ENCODE peak calls at places on chromosomes 4 and X, in six cellular contexts. One of them, this sample, is unnamed.

GRCh38 chr4:34105311-34105710 is 2139.0 kb downstream of the ARAP2 start:
- DNase-seq in cardiac fibroblast: peak; percentile 74
- DNase-seq in dorsolateral prefrontal cortex: no peak
- DNase-seq in AG10803: peak; percentile 0
- DNase-seq in spleen: no peak
- DNase-seq in PC-9: no peak
- DNase-seq in this sample: no peak

GRCh38 chrX:128287693-128288092 is 235.5 kb upstream of the ACTRT1 start:
- DNase-seq in cardiac fibroblast: no peak
- DNase-seq in dorsolateral prefrontal cortex: no peak
- DNase-seq in AG10803: no peak
- DNase-seq in spleen: no peak
- DNase-seq in PC-9: no peak
- DNase-seq in this sample: no peak

GRCh38 chr4:56976878-56977320 is 507 bp downstream of the NOA1 start:
- DNase-seq in cardiac fibroblast: no peak
- DNase-seq in dorsolateral prefrontal cortex: no peak
- DNase-seq in AG10803: no peak
- DNase-seq in spleen: peak; percentile 95
- DNase-seq in PC-9: peak; percentile 62
- DNase-seq in this sample: peak; percentile 95

GRCh38 chr4:110510955-110511544 is 35.1 kb downstream of the ENPEP start:
- DNase-seq in cardiac fibroblast: peak; percentile 78
- DNase-seq in dorsolateral prefrontal cortex: no peak
- DNase-seq in AG10803: peak; percentile 63
- DNase-seq in spleen: no peak
- DNase-seq in PC-9: no peak
- DNase-seq in this sample: no peak

GRCh38 chrX:15815779-15816452 is 25.6 kb downstream of the ZRSR2 start:
- DNase-seq in cardiac fibroblast: peak; percentile 31
- DNase-seq in dorsolateral prefrontal cortex: no peak
- DNase-seq in AG10803: peak; percentile 38
- DNase-seq in spleen: no peak
- DNase-seq in PC-9: no peak
- DNase-seq in this sample: no peak

GRCh38 chr4:94372579-94372978 is 29.9 kb upstream of the HPGDS start:
- DNase-seq in cardiac fibroblast: no peak
- DNase-seq in dorsolateral prefrontal cortex: no peak
- DNase-seq in AG10803: no peak
- DNase-seq in spleen: no peak
- DNase-seq in PC-9: no peak
- DNase-seq in this sample: no peak

GRCh38 chrX:98459669-98460068 is 1576.0 kb downstream of the RPA4 start:
- DNase-seq in cardiac fibroblast: no peak
- DNase-seq in dorsolateral prefrontal cortex: no peak
- DNase-seq in AG10803: no peak
- DNase-seq in spleen: no peak
- DNase-seq in PC-9: no peak
- DNase-seq in this sample: no peak

GRCh38 chrX:151902813-151903591 is 9.7 kb upstream of the MAGEA4 start:
- DNase-seq in cardiac fibroblast: peak; percentile 83
- DNase-seq in dorsolateral prefrontal cortex: no peak
- DNase-seq in AG10803: peak; percentile 89
- DNase-seq in spleen: peak; percentile 59
- DNase-seq in PC-9: peak; percentile 47
- DNase-seq in this sample: no peak

GRCh38 chr4:30968926-30969325 is 248.8 kb downstream of the PCDH7 start:
- DNase-seq in cardiac fibroblast: no peak
- DNase-seq in dorsolateral prefrontal cortex: no peak
- DNase-seq in AG10803: no peak
- DNase-seq in spleen: no peak
- DNase-seq in PC-9: no peak
- DNase-seq in this sample: no peak

GRCh38 chrX:85620466-85620865 is 241.0 kb upstream of the POF1B start:
- DNase-seq in cardiac fibroblast: no peak
- DNase-seq in dorsolateral prefrontal cortex: no peak
- DNase-seq in AG10803: no peak
- DNase-seq in spleen: no peak
- DNase-seq in PC-9: no peak
- DNase-seq in this sample: no peak

GRCh38 chr4:64266263-64266662 is 143.0 kb downstream of the TECRL start:
- DNase-seq in cardiac fibroblast: no peak
- DNase-seq in dorsolateral prefrontal cortex: no peak
- DNase-seq in AG10803: no peak
- DNase-seq in spleen: no peak
- DNase-seq in PC-9: no peak
- DNase-seq in this sample: no peak

GRCh38 chr4:109998867-109999303 is 86.2 kb downstream of the EGF start:
- DNase-seq in cardiac fibroblast: peak; percentile 68
- DNase-seq in dorsolateral prefrontal cortex: no peak
- DNase-seq in AG10803: peak; percentile 55
- DNase-seq in spleen: no peak
- DNase-seq in PC-9: no peak
- DNase-seq in this sample: no peak

GRCh38 chr4:89519771-89520170 is 212.2 kb upstream of the GPRIN3 start:
- DNase-seq in cardiac fibroblast: no peak
- DNase-seq in dorsolateral prefrontal cortex: no peak
- DNase-seq in AG10803: no peak
- DNase-seq in spleen: no peak
- DNase-seq in PC-9: no peak
- DNase-seq in this sample: no peak

GRCh38 chrX:24979081-24979480 is 36.7 kb downstream of the ARX start:
- DNase-seq in cardiac fibroblast: no peak
- DNase-seq in dorsolateral prefrontal cortex: no peak
- DNase-seq in AG10803: no peak
- DNase-seq in spleen: no peak
- DNase-seq in PC-9: no peak
- DNase-seq in this sample: no peak

GRCh38 chrX:47629419-47630210 is at the start of gene CFP:
- DNase-seq in cardiac fibroblast: no peak
- DNase-seq in dorsolateral prefrontal cortex: no peak
- DNase-seq in AG10803: no peak
- DNase-seq in spleen: no peak
- DNase-seq in PC-9: no peak
- DNase-seq in this sample: no peak

GRCh38 chrX:47631676-47632075 is 1.9 kb upstream of the CFP start:
- DNase-seq in cardiac fibroblast: no peak
- DNase-seq in dorsolateral prefrontal cortex: no peak
- DNase-seq in AG10803: no peak
- DNase-seq in spleen: no peak
- DNase-seq in PC-9: no peak
- DNase-seq in this sample: no peak

GRCh38 chrX:47625365-47625764 is 4.4 kb downstream of the CFP start:
- DNase-seq in cardiac fibroblast: no peak
- DNase-seq in dorsolateral prefrontal cortex: no peak
- DNase-seq in AG10803: no peak
- DNase-seq in spleen: no peak
- DNase-seq in PC-9: no peak
- DNase-seq in this sample: no peak

GRCh38 chrX:47632664-47633063 is 2.9 kb upstream of the CFP start:
- DNase-seq in cardiac fibroblast: no peak
- DNase-seq in dorsolateral prefrontal cortex: no peak
- DNase-seq in AG10803: no peak
- DNase-seq in spleen: no peak
- DNase-seq in PC-9: no peak
- DNase-seq in this sample: no peak

DNA sequence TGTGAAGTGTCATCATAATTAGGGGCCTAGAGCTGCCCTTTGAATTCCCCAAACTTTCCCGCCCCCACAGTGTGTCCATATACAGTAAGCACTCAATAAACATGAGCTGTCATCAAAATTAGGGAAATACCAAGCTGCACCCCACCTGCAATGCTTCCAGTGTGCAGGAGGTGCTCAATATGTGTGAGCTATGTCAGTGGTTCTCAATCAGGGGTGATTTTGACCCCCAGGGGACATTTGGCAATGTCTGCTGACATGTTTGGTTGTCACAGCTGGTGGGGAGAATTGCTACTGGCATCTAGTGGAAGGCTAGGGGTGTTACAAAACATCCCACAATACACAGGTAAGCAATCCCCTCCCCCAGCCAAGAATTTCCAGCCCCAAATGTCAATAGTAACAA is 750 bp downstream of the CFP start:
- DNase-seq in cardiac fibroblast: no peak
- DNase-seq in dorsolateral prefrontal cortex: no peak
- DNase-seq in AG10803: no peak
- DNase-seq in spleen: no peak
- DNase-seq in PC-9: no peak
- DNase-seq in this sample: no peak
- TF ChIP-seq CTCF in cardiac fibroblast: no peak
- TF ChIP-seq CTCF in dorsolateral prefrontal cortex: no peak
- TF ChIP-seq CTCF in AG10803: no peak
- TF ChIP-seq CTCF in spleen: no peak
- TF ChIP-seq CTCF in PC-9: no peak
- TF ChIP-seq CTCF in this sample: peak; percentile 36

GRCh38 chrX:13468096-13468495 is 101.3 kb upstream of the EGFL6 start:
- DNase-seq in cardiac fibroblast: no peak
- DNase-seq in dorsolateral prefrontal cortex: no peak
- DNase-seq in AG10803: no peak
- DNase-seq in spleen: no peak
- DNase-seq in PC-9: no peak
- DNase-seq in this sample: no peak
- TF ChIP-seq CTCF in cardiac fibroblast: no peak
- TF ChIP-seq CTCF in dorsolateral prefrontal cortex: no peak
- TF ChIP-seq CTCF in AG10803: no peak
- TF ChIP-seq CTCF in spleen: no peak
- TF ChIP-seq CTCF in PC-9: no peak
- TF ChIP-seq CTCF in this sample: no peak

GRCh38 chr4:141132689-141133145 is 552 bp downstream of the RNF150 start:
- DNase-seq in cardiac fibroblast: peak; percentile 34
- DNase-seq in dorsolateral prefrontal cortex: no peak
- DNase-seq in AG10803: peak; percentile 21
- DNase-seq in spleen: peak; percentile 76
- DNase-seq in PC-9: no peak
- DNase-seq in this sample: no peak

GRCh38 chr4:141133146-141134006 is at the start of gene RNF150:
- DNase-seq in cardiac fibroblast: peak; percentile 86
- DNase-seq in dorsolateral prefrontal cortex: peak; percentile 89
- DNase-seq in AG10803: peak; percentile 89
- DNase-seq in spleen: peak; percentile 88
- DNase-seq in PC-9: peak; percentile 52
- DNase-seq in this sample: peak; percentile 89

GRCh38 chr4:141134586-141134985 is 1.3 kb upstream of the RNF150 start:
- DNase-seq in cardiac fibroblast: no peak
- DNase-seq in dorsolateral prefrontal cortex: no peak
- DNase-seq in AG10803: no peak
- DNase-seq in spleen: no peak
- DNase-seq in PC-9: no peak
- DNase-seq in this sample: no peak

GRCh38 chr4:141131738-141132688 is 1.3 kb downstream of the RNF150 start:
- DNase-seq in cardiac fibroblast: no peak
- DNase-seq in dorsolateral prefrontal cortex: no peak
- DNase-seq in AG10803: no peak
- DNase-seq in spleen: peak; percentile 77
- DNase-seq in PC-9: no peak
- DNase-seq in this sample: no peak

GRCh38 chr4:141134051-141134450 is 782 bp upstream of the RNF150 start:
- DNase-seq in cardiac fibroblast: peak; percentile 8
- DNase-seq in dorsolateral prefrontal cortex: no peak
- DNase-seq in AG10803: peak; percentile 42
- DNase-seq in spleen: no peak
- DNase-seq in PC-9: no peak
- DNase-seq in this sample: no peak
- TF ChIP-seq CTCF in cardiac fibroblast: peak; percentile 15
- TF ChIP-seq CTCF in dorsolateral prefrontal cortex: no peak
- TF ChIP-seq CTCF in AG10803: peak; percentile 49
- TF ChIP-seq CTCF in spleen: no peak
- TF ChIP-seq CTCF in PC-9: no peak
- TF ChIP-seq CTCF in this sample: no peak

DNA sequence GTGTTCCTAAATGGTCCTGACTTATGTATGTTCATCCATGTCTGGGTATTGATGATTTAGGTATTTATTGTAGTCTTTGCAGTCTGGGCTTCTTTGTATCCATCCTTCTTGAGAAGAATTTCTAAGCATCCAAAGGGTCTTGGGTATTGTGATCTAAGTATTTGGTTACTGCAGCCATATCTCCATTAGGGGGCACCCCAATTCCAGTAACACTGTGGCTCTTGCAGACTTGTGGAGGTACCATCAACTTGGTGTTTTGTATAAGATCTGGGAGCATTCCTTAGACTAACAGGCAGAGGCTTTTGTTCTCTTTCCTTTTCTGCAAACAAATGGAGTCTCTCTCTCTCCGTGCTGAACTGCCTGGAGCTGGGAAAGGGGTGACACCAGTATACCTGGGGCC is 113.7 kb upstream of the NEXMIF start:
- DNase-seq in cardiac fibroblast: peak; percentile 24
- DNase-seq in dorsolateral prefrontal cortex: no peak
- DNase-seq in AG10803: peak; percentile 9
- DNase-seq in spleen: no peak
- DNase-seq in PC-9: peak; percentile 4
- DNase-seq in this sample: no peak
- TF ChIP-seq CTCF in cardiac fibroblast: peak; percentile 38
- TF ChIP-seq CTCF in dorsolateral prefrontal cortex: no peak
- TF ChIP-seq CTCF in AG10803: peak; percentile 36
- TF ChIP-seq CTCF in spleen: no peak
- TF ChIP-seq CTCF in PC-9: peak; percentile 50
- TF ChIP-seq CTCF in this sample: peak; percentile 9